ENCODE peak calls at places on chromosomes 6 and 20, in eight cellular contexts. J is HCT116, P is MM.1S, U is mammary epithelial cell, Y is endothelial cell of umbilical vein, T is hepatocyte, M is left ventricle myocardium inferior, W is cardiac muscle cell. E is an unnamed sample.
A peak's percentile ranks its signal among the peaks of the same experiment; 100 is the strongest.

GRCh38 chr6:76881414-76881813 is 581.9 kb downstream of the HTR1B start:
- DNase-seq in J (no peak), P (no peak), U (no peak), Y (no peak), T (no peak), M (no peak), W (no peak), E (no peak)

GRCh38 chr6:81849248-81849647 is 96.8 kb upstream of the TENT5A start:
- DNase-seq in J (no peak), P (no peak), U (no peak), Y (no peak), T (no peak), M (no peak), W (no peak), E (no peak)

GRCh38 chr6:149031545-149032317 is 284.9 kb downstream of the UST start:
- DNase-seq in J (peak; percentile 27), P (no peak), U (peak; percentile 79), Y (no peak), T (no peak), M (no peak), W (peak; percentile 92), E (peak; percentile 43)

GRCh38 chr6:22113046-22113766 is 183.6 kb downstream of the PRL start:
- DNase-seq in J (peak; percentile 18), P (no peak), U (peak; percentile 97), Y (peak; percentile 98), T (peak; percentile 44), M (no peak), W (peak; percentile 98), E (peak; percentile 100)

GRCh38 chr20:64137598-64138031 is 26.6 kb upstream of the MYT1 start:
- DNase-seq in J (no peak), P (no peak), U (no peak), Y (no peak), T (no peak), M (no peak), W (no peak), E (no peak)

GRCh38 chr20:50295345-50295744 is 104.7 kb downstream of the CEBPB start:
- DNase-seq in J (no peak), P (no peak), U (no peak), Y (no peak), T (no peak), M (no peak), W (no peak), E (peak; percentile 36)

GRCh38 chr20:19453781-19454310 is 241.4 kb downstream of the SLC24A3 start:
- DNase-seq in J (no peak), P (no peak), U (no peak), Y (no peak), T (peak; percentile 16), M (no peak), W (no peak), E (no peak)

GRCh38 chr6:73393278-73393677 is 1.4 kb upstream of the DDX43 start:
- DNase-seq in J (no peak), P (no peak), U (no peak), Y (no peak), T (no peak), M (no peak), W (no peak), E (no peak)

GRCh38 chr6:135568366-135568765 is 70.8 kb upstream of the AHI1 start:
- DNase-seq in J (no peak), P (peak; percentile 66), U (no peak), Y (peak; percentile 93), T (peak; percentile 19), M (no peak), W (peak; percentile 94), E (no peak)

GRCh38 chr6:79833264-79833663 is 114.1 kb downstream of the ELOVL4 start:
- DNase-seq in J (no peak), P (no peak), U (peak; percentile 12), Y (no peak), T (peak; percentile 40), M (no peak), W (peak; percentile 7), E (no peak)

GRCh38 chr20:63133481-63134091 is 82.3 kb downstream of the YTHDF1 start:
- DNase-seq in J (no peak), P (no peak), U (no peak), Y (no peak), T (no peak), M (no peak), W (no peak), E (no peak)

GRCh38 chr6:89952696-89953095 is 58.4 kb downstream of the GJA10 start:
- DNase-seq in J (no peak), P (peak; percentile 79), U (peak; percentile 86), Y (no peak), T (no peak), M (no peak), W (peak; percentile 49), E (peak; percentile 73)

GRCh38 chr6:51394061-51394460 is 575.4 kb downstream of the TFAP2B start:
- DNase-seq in J (no peak), P (no peak), U (no peak), Y (no peak), T (no peak), M (no peak), W (no peak), E (no peak)

GRCh38 chr6:89873721-89874120 is 20.5 kb upstream of the GJA10 start:
- DNase-seq in J (no peak), P (no peak), U (no peak), Y (no peak), T (no peak), M (no peak), W (no peak), E (no peak)

GRCh38 chr20:33771938-33772337 is 39.2 kb upstream of the CHMP4B start:
- DNase-seq in J (no peak), P (no peak), U (no peak), Y (no peak), T (no peak), M (no peak), W (no peak), E (no peak)
- TF ChIP-seq CTCF in J (no peak), P (no peak), U (no peak), Y (no peak), T (no peak), M (no peak), W (no peak), E (no peak)

GRCh38 chr20:34979366-34980153 is 23.9 kb downstream of the MYH7B start:
- DNase-seq in J (no peak), P (no peak), U (no peak), Y (no peak), T (no peak), M (peak; percentile 82), W (no peak), E (no peak)

GRCh38 chr20:34977365-34978091 is 21.9 kb downstream of the MYH7B start:
- DNase-seq in J (no peak), P (no peak), U (no peak), Y (no peak), T (no peak), M (peak; percentile 80), W (no peak), E (no peak)

GRCh38 chr20:34980543-34981213 is 25.0 kb downstream of the MYH7B start:
- DNase-seq in J (no peak), P (no peak), U (no peak), Y (no peak), T (peak; percentile 30), M (peak; percentile 61), W (peak; percentile 18), E (no peak)

GRCh38 chr20:34976286-34976685 is 20.6 kb downstream of the MYH7B start:
- DNase-seq in J (no peak), P (no peak), U (no peak), Y (no peak), T (no peak), M (no peak), W (no peak), E (no peak)

DNA sequence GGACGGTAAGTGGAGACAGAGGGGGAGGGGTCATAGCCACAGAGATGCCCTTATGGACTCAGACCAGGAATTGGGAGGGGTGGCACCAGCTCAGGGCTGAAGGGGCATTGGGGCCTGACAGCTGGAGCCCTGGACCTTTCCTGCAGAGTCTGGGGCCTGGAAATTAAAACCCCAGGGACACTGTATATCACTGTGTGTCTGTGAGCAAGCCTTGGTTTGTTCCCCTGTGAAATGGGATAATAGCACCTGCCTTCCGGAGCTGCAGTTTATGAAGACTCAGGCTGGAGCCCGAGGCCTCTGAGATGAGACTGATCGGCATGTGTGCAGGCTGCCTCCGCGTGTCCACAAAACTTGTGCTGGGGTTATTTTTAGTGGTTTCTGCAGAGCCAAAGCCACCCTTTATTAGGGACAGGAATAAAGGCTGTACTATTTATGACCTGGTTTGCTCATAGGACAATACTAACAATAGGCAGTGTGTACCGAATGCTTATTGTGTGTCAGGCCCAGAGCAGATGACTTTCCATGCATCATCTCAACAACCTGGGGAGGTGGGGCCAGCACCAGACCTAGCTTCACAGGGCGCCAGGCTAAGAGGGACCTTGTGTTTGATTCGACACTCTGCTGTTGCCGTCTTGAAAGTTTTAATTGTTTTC is 22.6 kb downstream of the MYH7B start:
- DNase-seq in J (no peak), P (no peak), U (no peak), Y (no peak), T (no peak), M (no peak), W (no peak), E (no peak)
- H3K36me3 ChIP-seq in J (no peaks in the 10 kb centered on the region), P (no peaks in the 10 kb centered on the region), U (no peaks in the 10 kb centered on the region), Y (no peaks in the 10 kb centered on the region), T (no peaks in the 10 kb centered on the region), M (peaks cover 7% of the 10 kb centered on the region), W (peaks cover 4% of the 10 kb centered on the region), E (no peaks in the 10 kb centered on the region)

DNA sequence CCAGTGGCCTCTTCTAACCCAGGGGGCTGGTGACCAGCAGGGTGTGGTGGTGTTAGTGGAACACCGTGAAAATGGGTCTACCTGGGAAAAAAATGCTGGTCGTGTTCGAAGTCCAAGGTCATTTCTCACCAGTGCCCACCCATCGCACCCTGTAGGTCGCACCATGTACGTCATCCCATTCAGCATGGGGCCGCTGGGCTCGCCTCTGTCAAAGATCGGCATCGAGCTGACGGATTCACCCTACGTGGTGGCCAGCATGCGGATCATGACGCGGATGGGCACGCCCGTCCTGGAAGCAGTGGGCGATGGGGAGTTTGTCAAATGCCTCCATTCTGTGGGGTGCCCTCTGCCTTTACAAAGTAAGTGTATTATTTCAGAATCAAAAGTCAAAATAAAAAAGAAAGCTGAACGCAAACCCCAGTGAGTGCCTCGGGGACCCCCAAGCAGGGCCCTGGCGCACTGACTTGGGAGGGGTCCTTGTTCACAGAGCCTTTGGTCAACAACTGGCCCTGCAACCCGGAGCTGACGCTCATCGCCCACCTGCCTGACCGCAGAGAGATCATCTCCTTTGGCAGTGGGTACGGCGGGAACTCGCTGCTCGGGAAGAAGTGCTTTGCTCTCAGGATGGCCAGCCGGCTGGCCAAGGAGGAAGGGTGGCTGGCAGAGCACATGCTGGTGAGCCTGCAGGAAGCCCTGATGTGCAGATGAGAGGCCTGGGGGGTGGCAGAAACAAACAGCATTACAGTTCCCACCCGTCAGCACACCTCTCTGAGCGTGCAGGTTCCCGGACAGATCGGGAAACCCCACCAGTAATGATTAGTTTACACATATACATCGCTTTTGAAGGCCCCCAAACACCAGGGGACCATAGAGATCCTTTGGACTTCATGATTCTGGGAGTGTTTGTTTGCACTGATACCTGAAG is 1.9 kb downstream of the PCK1 start:
- DNase-seq in J (no peak), P (no peak), U (no peak), Y (no peak), T (no peak), M (no peak), W (no peak), E (no peak)
- H3K27me3 ChIP-seq in J (peaks cover 50% of the 10 kb centered on the region), P (peaks cover 100% of the 10 kb centered on the region), U (peaks cover 5% of the 10 kb centered on the region), Y (no peaks in the 10 kb centered on the region), T (peaks cover 2% of the 10 kb centered on the region), M (peaks cover 69% of the 10 kb centered on the region), W (no peaks in the 10 kb centered on the region), E (peaks cover 5% of the 10 kb centered on the region)

DNA sequence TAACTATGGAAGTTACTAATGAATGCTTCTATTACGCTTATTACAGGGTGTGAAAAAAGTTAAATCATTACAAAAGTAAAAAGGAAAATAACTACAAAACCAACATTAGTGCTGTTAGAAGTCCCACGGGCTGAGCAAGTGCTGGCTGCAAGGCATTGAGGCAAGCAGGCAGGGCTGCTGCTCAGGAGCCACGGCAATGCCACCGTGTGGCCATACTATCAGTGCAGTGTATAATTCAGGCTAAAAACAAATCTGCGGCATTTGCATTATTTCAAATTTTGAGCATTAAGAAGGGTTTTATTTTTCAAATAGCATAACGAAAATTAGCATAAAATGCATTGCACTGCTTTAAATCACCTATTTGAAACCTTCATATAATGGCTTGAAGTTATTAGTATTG is 17.1 kb downstream of the IFNGR1 start:
- DNase-seq in J (no peak), P (no peak), U (no peak), Y (no peak), T (no peak), M (no peak), W (no peak), E (no peak)
- TF ChIP-seq CTCF in J (no peak), P (peak; percentile 8), U (peak; percentile 67), Y (no peak), T (peak; percentile 20), M (peak; percentile 69), W (peak; percentile 6), E (no peak)